ENCODE peak calls at places on chromosomes 4 and X, in ten cellular contexts. X is brain microvascular endothelial cell, A is IMR-90, E is breast epithelium, W is psoas muscle, Y is fibroblast of pulmonary artery, Z is epithelial cell of esophagus, P is cardiac muscle cell, J is astrocyte, L is fibroblast of lung. S is an unnamed sample.

GRCh38 chr4:38499101-38499500 is 164.9 kb upstream of the KLF3 start:
- DNase-seq in L (no peak), Z (no peak), A (no peak), E (no peak), J (peak), P (no peak), X (no peak), W (no peak), Y (no peak), S (no peak)

GRCh38 chrX:77945910-77946309 is 23.5 kb downstream of the PGAM4 start:
- DNase-seq in Z (no peak), E (no peak), Y (no peak), L (no peak), A (no peak), W (no peak), X (no peak), P (no peak), J (no peak), S (no peak)

GRCh38 chr4:186807809-186808634 is 84.4 kb upstream of the FAT1 start:
- DNase-seq in Z (no peak), Y (no peak), E (no peak), J (peak), X (no peak), A (no peak), P (no peak), W (no peak), L (no peak), S (peak)

GRCh38 chrX:9586992-9587392 is 122.1 kb downstream of the TBL1X start:
- DNase-seq in P (peak), W (no peak), X (no peak), E (no peak), A (no peak), Z (no peak), J (no peak), L (no peak), Y (no peak), S (no peak)

GRCh38 chrX:128891554-128891953 is 631.7 kb downstream of the SMARCA1 start:
- DNase-seq in W (no peak), P (no peak), Y (no peak), J (no peak), X (no peak), L (no peak), Z (no peak), A (no peak), E (no peak), S (no peak)

GRCh38 chr4:41111796-41112195 is 102.5 kb downstream of the APBB2 start:
- DNase-seq in W (no peak), Y (no peak), A (no peak), L (no peak), Z (no peak), E (no peak), P (no peak), X (no peak), J (no peak), S (no peak)

GRCh38 chrX:115047715-115048114 is 30.3 kb upstream of the IL13RA2 start:
- DNase-seq in E (no peak), Z (no peak), P (no peak), L (no peak), X (no peak), J (no peak), Y (no peak), W (no peak), A (no peak), S (peak)

GRCh38 chr4:107094332-107094731 is 58.2 kb upstream of the DKK2 start:
- DNase-seq in J (peak), A (peak), W (no peak), P (peak), Y (peak), Z (peak), X (peak), E (no peak), L (peak), S (peak)

GRCh38 chrX:106247162-106247561 is 79.1 kb downstream of the PWWP3B start:
- DNase-seq in L (no peak), Z (peak), X (peak), P (no peak), J (peak), A (no peak), W (no peak), Y (peak), E (no peak), S (no peak)

GRCh38 chr4:107203733-107204132 is 167.6 kb upstream of the DKK2 start:
- DNase-seq in E (no peak), L (no peak), Z (no peak), W (no peak), A (no peak), J (no peak), Y (no peak), P (no peak), X (no peak), S (no peak)

GRCh38 chrX:50386520-50386919 is 84.1 kb downstream of the DGKK start:
- DNase-seq in A (no peak), E (no peak), J (no peak), W (no peak), P (no peak), Y (no peak), Z (no peak), X (no peak), L (no peak), S (no peak)
- TF ChIP-seq CTCF in A (no peak), E (no peak), J (no peak), W (no peak), P (no peak), Y (no peak), Z (no peak), X (no peak), L (no peak), S (no peak)

GRCh38 chr4:8023696-8024033 is 84.0 kb upstream of the AFAP1 start:
- DNase-seq in E (no peak), P (no peak), X (no peak), Y (no peak), Z (no peak), L (no peak), A (no peak), W (no peak), J (no peak), S (no peak)

GRCh38 chr4:8022767-8023695 is 83.4 kb upstream of the AFAP1 start:
- DNase-seq in X (no peak), W (no peak), E (no peak), Y (no peak), Z (no peak), L (no peak), P (no peak), J (no peak), A (no peak), S (no peak)

GRCh38 chr4:8024073-8024786 is 84.6 kb upstream of the AFAP1 start:
- DNase-seq in L (no peak), Z (no peak), E (no peak), W (no peak), X (no peak), J (no peak), Y (no peak), A (no peak), P (no peak), S (no peak)

GRCh38 chr4:8019396-8020365 is 80.0 kb upstream of the AFAP1 start:
- DNase-seq in E (no peak), Z (peak), J (no peak), Y (no peak), W (no peak), A (no peak), X (no peak), L (no peak), P (no peak), S (no peak)

DNA sequence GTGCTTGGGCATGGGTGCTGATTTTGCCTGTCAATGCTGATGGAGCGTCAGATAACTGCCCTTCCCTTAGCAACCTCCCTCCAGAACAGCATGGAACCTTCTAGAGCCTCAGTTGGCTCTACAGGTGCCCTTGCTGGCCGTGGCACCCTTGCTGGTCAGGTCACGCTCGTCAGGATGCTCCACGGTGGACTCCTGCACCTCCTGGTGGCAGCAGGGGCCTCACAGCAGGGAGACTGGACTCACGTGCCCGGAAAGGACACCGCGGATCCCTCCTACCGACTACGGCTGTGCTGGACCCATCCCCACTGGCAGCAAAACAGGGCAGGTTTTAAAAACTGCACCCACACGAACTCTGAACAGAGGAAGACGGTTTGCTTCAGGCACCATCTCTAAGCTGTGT is 82.1 kb upstream of the AFAP1 start:
- DNase-seq in A (no peak), X (no peak), P (no peak), L (no peak), E (no peak), W (no peak), Y (no peak), Z (no peak), J (no peak), S (no peak)
- TF ChIP-seq CTCF in A (peak), X (peak), P (peak), L (peak), E (no peak), W (no peak), Y (peak), Z (peak), J (no peak), S (peak)

GRCh38 chr4:23368081-23368697 is 521.7 kb downstream of the PPARGC1A start:
- DNase-seq in J (no peak), Y (no peak), A (peak), X (no peak), P (peak), W (peak), E (no peak), L (peak), Z (peak), S (no peak)
- TF ChIP-seq CTCF in J (peak), Y (peak), A (peak), X (peak), P (peak), W (peak), E (no peak), L (peak), Z (no peak), S (no peak)

DNA sequence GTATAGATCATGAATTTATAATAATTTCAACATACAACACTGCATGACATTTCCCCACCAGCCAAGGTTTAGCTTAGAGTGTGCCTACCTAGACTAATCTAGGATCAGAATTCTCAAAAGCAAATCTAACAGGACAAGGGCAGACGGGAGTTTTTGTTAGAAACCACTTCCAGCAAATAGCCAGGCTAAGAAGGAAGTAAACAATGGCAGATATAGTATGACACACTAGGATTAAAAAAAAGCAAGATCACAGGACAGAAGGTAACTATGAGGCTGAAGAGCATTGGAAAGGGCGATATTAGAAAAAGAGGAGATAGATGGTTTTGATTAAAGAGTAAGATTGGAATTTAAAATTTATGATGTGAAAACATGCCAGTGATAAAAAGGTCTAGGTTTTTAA is 124.8 kb downstream of the LRBA start:
- DNase-seq in A (no peak), L (no peak), E (no peak), J (no peak), W (no peak), Y (no peak), X (no peak), P (no peak), Z (no peak), S (no peak)
- TF ChIP-seq CTCF in A (no peak), L (no peak), E (no peak), J (no peak), W (no peak), Y (no peak), X (no peak), P (no peak), Z (no peak), S (no peak)

GRCh38 chrX:108640817-108641216 is 95.5 kb downstream of the IRS4 start:
- DNase-seq in P (no peak), A (no peak), Y (no peak), X (no peak), Z (no peak), W (no peak), L (no peak), J (no peak), E (no peak), S (no peak)

GRCh38 chrX:108641589-108642272 is 94.6 kb downstream of the IRS4 start:
- DNase-seq in Z (no peak), Y (no peak), J (no peak), E (no peak), W (no peak), A (no peak), X (no peak), L (no peak), P (no peak), S (no peak)

DNA sequence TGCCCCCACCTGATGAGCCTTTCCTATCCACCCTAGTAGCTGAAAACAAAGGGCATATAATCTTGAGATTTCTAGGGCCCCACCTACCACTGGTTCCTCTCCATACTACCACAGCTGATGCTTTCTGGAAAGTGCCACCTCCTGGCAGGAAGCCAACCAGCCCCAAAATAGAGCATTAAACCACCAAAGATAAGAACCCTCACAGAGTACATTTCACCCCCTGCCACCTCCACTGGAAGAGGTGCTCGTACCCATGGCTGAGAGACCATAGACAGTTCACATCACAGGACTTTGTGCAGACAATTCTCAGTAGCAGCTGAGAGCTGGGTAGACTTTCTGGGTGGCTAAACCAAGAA is 94.1 kb downstream of the IRS4 start:
- DNase-seq in Y (no peak), P (no peak), J (no peak), Z (no peak), A (no peak), W (no peak), X (no peak), E (no peak), L (no peak), S (no peak)
- TF ChIP-seq CTCF in Y (no peak), P (no peak), J (no peak), Z (no peak), A (no peak), W (no peak), X (no peak), E (no peak), L (no peak), S (no peak)

GRCh38 chrX:109710181-109710580 is 22.9 kb downstream of the ACSL4 start:
- DNase-seq in A (peak), Y (no peak), W (no peak), X (no peak), E (no peak), L (peak), Z (no peak), J (peak), P (no peak), S (no peak)

GRCh38 chrX:109704563-109704962 is 28.5 kb downstream of the ACSL4 start:
- DNase-seq in A (no peak), Z (no peak), W (no peak), X (no peak), Y (no peak), P (no peak), J (no peak), L (no peak), E (no peak), S (no peak)

GRCh38 chrX:109714340-109714958 is 18.6 kb downstream of the ACSL4 start:
- DNase-seq in J (peak), A (peak), L (peak), Y (peak), P (no peak), X (peak), Z (peak), W (no peak), E (no peak), S (peak)

GRCh38 chrX:109707322-109707721 is 25.7 kb downstream of the ACSL4 start:
- DNase-seq in W (no peak), A (no peak), P (no peak), X (no peak), Y (no peak), Z (no peak), E (no peak), L (no peak), J (no peak), S (no peak)

GRCh38 chrX:109709129-109709631 is 23.9 kb downstream of the ACSL4 start:
- DNase-seq in W (no peak), L (peak), Y (peak), X (no peak), P (no peak), Z (peak), J (peak), A (peak), E (no peak), S (peak)
- TF ChIP-seq CTCF in W (no peak), L (peak), Y (peak), X (no peak), P (no peak), Z (no peak), J (no peak), A (peak), E (no peak), S (no peak)

DNA sequence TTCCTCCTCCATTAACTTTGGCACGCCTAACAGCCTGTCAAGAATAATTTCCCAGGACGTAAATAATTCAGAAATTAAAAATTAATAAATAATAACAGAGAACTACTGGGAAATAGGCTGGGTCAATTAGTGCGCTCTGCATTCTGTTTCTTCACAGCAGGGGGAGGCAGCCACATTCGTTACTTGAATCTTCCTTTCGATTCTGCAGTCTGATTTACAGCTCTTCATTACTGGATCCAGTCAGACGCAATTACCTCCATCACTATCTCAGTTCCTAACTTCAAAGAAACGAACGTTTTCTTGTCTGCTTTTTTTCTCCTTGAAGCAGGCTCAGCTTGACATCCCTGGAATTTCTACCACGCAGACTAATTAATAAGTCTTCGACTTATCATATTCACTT is 9.0 kb upstream of the RPL34 start:
- DNase-seq in Y (peak), A (no peak), P (no peak), Z (no peak), L (peak), J (no peak), E (no peak), W (no peak), X (no peak), S (no peak)
- TF ChIP-seq CTCF in Y (peak), A (no peak), P (peak), Z (no peak), L (peak), J (no peak), E (no peak), W (no peak), X (peak), S (peak)

GRCh38 chr4:183860110-183860509 is 45.0 kb upstream of the STOX2 start:
- DNase-seq in A (no peak), X (no peak), Y (no peak), Z (no peak), L (no peak), J (no peak), E (no peak), P (no peak), W (no peak), S (no peak)
- TF ChIP-seq CTCF in A (no peak), X (no peak), Y (no peak), Z (no peak), L (no peak), J (no peak), E (no peak), P (no peak), W (no peak), S (no peak)